ENCODE peak calls at places on chromosome 5, in five cellular contexts. One of them, this sample, is unnamed.

GRCh38 chr5:39109616-39110015 is 35.4 kb upstream of the RICTOR start:
- DNase-seq in IMR-90: no peak
- DNase-seq in right lobe of liver: no peak
- DNase-seq in fibroblast of lung: no peak
- DNase-seq in MM.1S: no peak
- DNase-seq in this sample: no peak

GRCh38 chr5:10401499-10401898 is 40.2 kb upstream of the ROPN1L start:
- DNase-seq in right lobe of liver: no peak
- DNase-seq in IMR-90: no peak
- DNase-seq in fibroblast of lung: peak; percentile 84
- DNase-seq in MM.1S: peak; percentile 39
- DNase-seq in this sample: no peak

GRCh38 chr5:14816374-14816998 is 55.1 kb downstream of the ANKH start:
- DNase-seq in MM.1S: no peak
- DNase-seq in IMR-90: no peak
- DNase-seq in fibroblast of lung: no peak
- DNase-seq in right lobe of liver: no peak
- DNase-seq in this sample: no peak

GRCh38 chr5:1552469-1553255 is 28.9 kb upstream of the LPCAT1 start:
- DNase-seq in fibroblast of lung: peak; percentile 36
- DNase-seq in right lobe of liver: no peak
- DNase-seq in MM.1S: peak; percentile 33
- DNase-seq in IMR-90: no peak
- DNase-seq in this sample: no peak

GRCh38 chr5:157608972-157609565 is 33.5 kb upstream of the ADAM19 start:
- DNase-seq in right lobe of liver: no peak
- DNase-seq in MM.1S: no peak
- DNase-seq in fibroblast of lung: no peak
- DNase-seq in IMR-90: no peak
- DNase-seq in this sample: no peak

GRCh38 chr5:76816110-76816831 is 2.6 kb upstream of the F2RL1 start:
- DNase-seq in IMR-90: no peak
- DNase-seq in right lobe of liver: no peak
- DNase-seq in MM.1S: no peak
- DNase-seq in fibroblast of lung: no peak
- DNase-seq in this sample: no peak

GRCh38 chr5:37326536-37326935 is 44.4 kb downstream of the NUP155 start:
- DNase-seq in MM.1S: no peak
- DNase-seq in IMR-90: no peak
- DNase-seq in fibroblast of lung: no peak
- DNase-seq in right lobe of liver: no peak
- DNase-seq in this sample: no peak

GRCh38 chr5:161382702-161383101 is 163.8 kb downstream of the GABRB2 start:
- DNase-seq in MM.1S: no peak
- DNase-seq in IMR-90: no peak
- DNase-seq in right lobe of liver: no peak
- DNase-seq in fibroblast of lung: no peak
- DNase-seq in this sample: no peak

GRCh38 chr5:134539732-134540131 is 14.3 kb downstream of the JADE2 start:
- DNase-seq in MM.1S: no peak
- DNase-seq in right lobe of liver: peak; percentile 20
- DNase-seq in fibroblast of lung: no peak
- DNase-seq in IMR-90: no peak
- DNase-seq in this sample: no peak

GRCh38 chr5:145661737-145662530 is 173.2 kb downstream of the PRELID2 start:
- DNase-seq in right lobe of liver: no peak
- DNase-seq in fibroblast of lung: peak; percentile 39
- DNase-seq in IMR-90: peak; percentile 16
- DNase-seq in MM.1S: no peak
- DNase-seq in this sample: no peak

GRCh38 chr5:150574818-150575537 is 65.5 kb upstream of the SYNPO start:
- DNase-seq in MM.1S: no peak
- DNase-seq in right lobe of liver: no peak
- DNase-seq in IMR-90: no peak
- DNase-seq in fibroblast of lung: no peak
- DNase-seq in this sample: no peak

GRCh38 chr5:80249876-80250275 is 6.0 kb downstream of the SERINC5 start:
- DNase-seq in right lobe of liver: no peak
- DNase-seq in fibroblast of lung: no peak
- DNase-seq in MM.1S: no peak
- DNase-seq in IMR-90: no peak
- DNase-seq in this sample: no peak

GRCh38 chr5:15501057-15501791 is 1.2 kb downstream of the FBXL7 start:
- DNase-seq in right lobe of liver: no peak
- DNase-seq in fibroblast of lung: peak; percentile 78
- DNase-seq in MM.1S: peak; percentile 90
- DNase-seq in IMR-90: peak; percentile 76
- DNase-seq in this sample: no peak

GRCh38 chr5:15500326-15500958 is 462 bp downstream of the FBXL7 start:
- DNase-seq in fibroblast of lung: peak; percentile 50
- DNase-seq in MM.1S: no peak
- DNase-seq in IMR-90: peak; percentile 25
- DNase-seq in right lobe of liver: no peak
- DNase-seq in this sample: no peak

GRCh38 chr5:82991059-82991458 is 86.1 kb downstream of the TMEM167A start:
- DNase-seq in right lobe of liver: no peak
- DNase-seq in IMR-90: no peak
- DNase-seq in fibroblast of lung: no peak
- DNase-seq in MM.1S: no peak
- DNase-seq in this sample: no peak

GRCh38 chr5:157487358-157487757 is 27.3 kb downstream of the NIPAL4 start:
- DNase-seq in IMR-90: no peak
- DNase-seq in right lobe of liver: no peak
- DNase-seq in fibroblast of lung: no peak
- DNase-seq in MM.1S: no peak
- DNase-seq in this sample: no peak

GRCh38 chr5:34657550-34657921 is 1.4 kb downstream of the RAI14 start:
- DNase-seq in MM.1S: no peak
- DNase-seq in right lobe of liver: no peak
- DNase-seq in fibroblast of lung: peak; percentile 54
- DNase-seq in IMR-90: peak; percentile 42
- DNase-seq in this sample: no peak

GRCh38 chr5:143404416-143405062 is 1.1 kb upstream of the NR3C1 start:
- DNase-seq in right lobe of liver: peak; percentile 87
- DNase-seq in fibroblast of lung: peak; percentile 97
- DNase-seq in MM.1S: peak; percentile 83
- DNase-seq in IMR-90: peak; percentile 93
- DNase-seq in this sample: peak; percentile 81

GRCh38 chr5:178291969-178292825 is 59.6 kb upstream of the PHYKPL start:
- DNase-seq in right lobe of liver: peak; percentile 43
- DNase-seq in MM.1S: no peak
- DNase-seq in fibroblast of lung: no peak
- DNase-seq in IMR-90: no peak
- DNase-seq in this sample: no peak

GRCh38 chr5:6745706-6746217 is 32.5 kb downstream of the TENT4A start:
- DNase-seq in right lobe of liver: no peak
- DNase-seq in fibroblast of lung: peak; percentile 79
- DNase-seq in IMR-90: peak; percentile 79
- DNase-seq in MM.1S: peak; percentile 65
- DNase-seq in this sample: peak; percentile 21

GRCh38 chr5:139058121-139058520 is 140.0 kb downstream of the SIL1 start:
- DNase-seq in right lobe of liver: no peak
- DNase-seq in fibroblast of lung: peak; percentile 55
- DNase-seq in MM.1S: no peak
- DNase-seq in IMR-90: peak; percentile 58
- DNase-seq in this sample: no peak

GRCh38 chr5:6322163-6322713 is 56.1 kb downstream of the MED10 start:
- DNase-seq in MM.1S: no peak
- DNase-seq in fibroblast of lung: no peak
- DNase-seq in IMR-90: no peak
- DNase-seq in right lobe of liver: no peak
- DNase-seq in this sample: no peak

GRCh38 chr5:115589043-115589442 is 13.2 kb downstream of the TICAM2 start:
- DNase-seq in MM.1S: no peak
- DNase-seq in fibroblast of lung: no peak
- DNase-seq in IMR-90: no peak
- DNase-seq in right lobe of liver: no peak
- DNase-seq in this sample: no peak

GRCh38 chr5:143889986-143890385 is 78.0 kb downstream of the HMHB1 start:
- DNase-seq in MM.1S: no peak
- DNase-seq in right lobe of liver: no peak
- DNase-seq in fibroblast of lung: peak; percentile 54
- DNase-seq in IMR-90: peak; percentile 49
- DNase-seq in this sample: no peak

GRCh38 chr5:35360671-35361070 is 130.4 kb upstream of the PRLR start:
- DNase-seq in IMR-90: no peak
- DNase-seq in fibroblast of lung: no peak
- DNase-seq in MM.1S: no peak
- DNase-seq in right lobe of liver: no peak
- DNase-seq in this sample: no peak

GRCh38 chr5:69285448-69286116 is 47.0 kb downstream of the CCDC125 start:
- DNase-seq in fibroblast of lung: no peak
- DNase-seq in MM.1S: no peak
- DNase-seq in IMR-90: no peak
- DNase-seq in right lobe of liver: no peak
- DNase-seq in this sample: no peak

GRCh38 chr5:38634961-38635369 is 78.5 kb upstream of the LIFR start:
- DNase-seq in IMR-90: no peak
- DNase-seq in right lobe of liver: no peak
- DNase-seq in fibroblast of lung: no peak
- DNase-seq in MM.1S: no peak
- DNase-seq in this sample: no peak

GRCh38 chr5:35143841-35144240 is 86.4 kb downstream of the PRLR start:
- DNase-seq in right lobe of liver: no peak
- DNase-seq in fibroblast of lung: no peak
- DNase-seq in IMR-90: no peak
- DNase-seq in MM.1S: no peak
- DNase-seq in this sample: no peak

GRCh38 chr5:112977440-112977861 is 853 bp downstream of the DCP2 start:
- DNase-seq in right lobe of liver: no peak
- DNase-seq in MM.1S: peak; percentile 18
- DNase-seq in fibroblast of lung: peak; percentile 21
- DNase-seq in IMR-90: no peak
- DNase-seq in this sample: no peak

GRCh38 chr5:104513194-104513602 is 950.6 kb upstream of the NUDT12 start:
- DNase-seq in fibroblast of lung: peak; percentile 31
- DNase-seq in right lobe of liver: no peak
- DNase-seq in MM.1S: no peak
- DNase-seq in IMR-90: peak; percentile 77
- DNase-seq in this sample: no peak

GRCh38 chr5:177336112-177336511 is 15.4 kb downstream of the LMAN2 start:
- DNase-seq in IMR-90: no peak
- DNase-seq in right lobe of liver: peak; percentile 57
- DNase-seq in MM.1S: no peak
- DNase-seq in fibroblast of lung: peak; percentile 8
- DNase-seq in this sample: no peak

GRCh38 chr5:133700251-133700650 is 87.9 kb upstream of the FSTL4 start:
- DNase-seq in MM.1S: no peak
- DNase-seq in right lobe of liver: no peak
- DNase-seq in IMR-90: no peak
- DNase-seq in fibroblast of lung: no peak
- DNase-seq in this sample: no peak

GRCh38 chr5:54704341-54704740 is 186.8 kb downstream of the SNX18 start:
- DNase-seq in MM.1S: no peak
- DNase-seq in right lobe of liver: no peak
- DNase-seq in fibroblast of lung: peak; percentile 80
- DNase-seq in IMR-90: peak; percentile 81
- DNase-seq in this sample: peak; percentile 55

GRCh38 chr5:129904667-129905466 is 602 bp downstream of the CHSY3 start:
- DNase-seq in right lobe of liver: peak; percentile 60
- DNase-seq in IMR-90: no peak
- DNase-seq in MM.1S: no peak
- DNase-seq in fibroblast of lung: no peak
- DNase-seq in this sample: no peak

GRCh38 chr5:81893961-81894360 is 77.9 kb upstream of the ATG10 start:
- DNase-seq in IMR-90: no peak
- DNase-seq in MM.1S: no peak
- DNase-seq in right lobe of liver: no peak
- DNase-seq in fibroblast of lung: no peak
- DNase-seq in this sample: no peak
- TF ChIP-seq CTCF in IMR-90: no peak
- TF ChIP-seq CTCF in MM.1S: no peak
- TF ChIP-seq CTCF in right lobe of liver: no peak
- TF ChIP-seq CTCF in fibroblast of lung: no peak
- TF ChIP-seq CTCF in this sample: no peak

GRCh38 chr5:90606539-90606938 is 47.9 kb downstream of the ADGRV1 start:
- DNase-seq in fibroblast of lung: no peak
- DNase-seq in right lobe of liver: no peak
- DNase-seq in MM.1S: no peak
- DNase-seq in IMR-90: no peak
- DNase-seq in this sample: no peak
- TF ChIP-seq CTCF in fibroblast of lung: no peak
- TF ChIP-seq CTCF in right lobe of liver: peak; percentile 29
- TF ChIP-seq CTCF in MM.1S: peak; percentile 42
- TF ChIP-seq CTCF in IMR-90: peak; percentile 3
- TF ChIP-seq CTCF in this sample: peak; percentile 14

DNA sequence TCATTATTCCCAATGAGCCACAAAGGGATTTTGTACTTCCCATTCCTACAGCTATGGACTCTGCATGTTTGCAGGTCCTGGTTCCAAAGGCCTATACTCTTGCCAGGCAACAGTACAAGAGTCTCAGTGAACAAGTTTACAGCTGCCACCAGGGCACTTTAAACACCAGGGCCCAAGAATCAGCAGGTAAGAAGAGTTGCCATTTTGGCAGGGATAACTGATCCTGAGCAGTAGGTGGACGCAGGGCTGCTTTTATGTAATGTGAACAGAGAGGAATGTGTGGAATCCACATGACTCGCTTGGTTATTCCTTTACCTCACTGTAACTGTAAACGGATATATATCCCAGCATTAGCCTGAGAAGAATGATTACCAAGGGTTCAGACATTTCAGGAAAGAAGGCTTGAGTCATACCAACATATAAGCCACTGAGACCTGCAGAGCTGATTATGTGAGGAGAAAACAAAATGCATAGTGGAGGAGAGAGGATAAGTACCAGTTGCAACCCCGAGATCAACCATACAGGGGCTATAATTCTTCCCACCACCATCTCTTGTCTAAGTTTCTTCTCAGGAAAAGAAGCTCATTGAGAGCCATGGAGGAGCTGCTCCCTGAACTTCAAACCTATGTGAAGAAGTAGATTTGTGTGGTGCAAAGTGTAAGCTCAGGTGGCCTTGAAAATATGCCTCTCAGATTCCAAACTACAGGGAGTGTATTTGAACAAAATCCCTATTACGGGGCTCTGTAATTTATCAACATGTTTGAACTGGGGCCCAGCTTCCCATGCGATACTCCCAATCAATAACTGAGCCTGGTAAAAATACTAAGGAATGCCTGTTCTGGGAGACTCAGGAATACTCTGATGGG is 24.6 kb downstream of the RAPGEF6 start:
- DNase-seq in right lobe of liver: no peak
- DNase-seq in MM.1S: no peak
- DNase-seq in fibroblast of lung: peak; percentile 33
- DNase-seq in IMR-90: peak; percentile 95
- DNase-seq in this sample: peak; percentile 83
- TF ChIP-seq CTCF in right lobe of liver: no peak
- TF ChIP-seq CTCF in MM.1S: no peak
- TF ChIP-seq CTCF in fibroblast of lung: no peak
- TF ChIP-seq CTCF in IMR-90: no peak
- TF ChIP-seq CTCF in this sample: no peak

DNA sequence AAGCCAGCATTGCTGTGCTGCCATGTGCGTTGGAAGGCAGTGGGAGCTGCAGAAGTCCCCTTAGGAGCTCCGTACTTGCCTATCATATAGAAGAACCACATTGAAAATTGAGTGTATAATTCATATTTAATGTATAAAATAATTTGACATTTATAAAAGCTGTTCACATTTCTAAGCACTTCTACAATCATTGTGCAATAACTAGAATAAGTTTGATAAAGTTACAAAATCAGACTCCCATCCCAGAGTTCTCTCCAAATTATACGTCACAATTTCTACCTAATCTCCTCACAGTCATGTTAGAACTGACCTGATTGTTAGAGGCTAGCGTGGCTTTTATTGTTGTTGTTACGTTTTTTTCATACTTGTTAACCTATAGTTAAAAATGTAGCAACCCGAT is 123.5 kb upstream of the ZNF366 start:
- DNase-seq in MM.1S: no peak
- DNase-seq in IMR-90: no peak
- DNase-seq in right lobe of liver: no peak
- DNase-seq in fibroblast of lung: no peak
- DNase-seq in this sample: no peak
- TF ChIP-seq CTCF in MM.1S: no peak
- TF ChIP-seq CTCF in IMR-90: no peak
- TF ChIP-seq CTCF in right lobe of liver: no peak
- TF ChIP-seq CTCF in fibroblast of lung: no peak
- TF ChIP-seq CTCF in this sample: no peak

This sample was measured in AG04450.